ENCODE peak calls at places on chromosomes 7 and 10, in four cellular contexts. A, R, S and B are unnamed samples.

GRCh38 chr7:149689591-149689845 is 83.9 kb downstream of the ZNF467 start:
- DNase-seq in R (no peak), S (no peak), A (no peak), B (no peak)

GRCh38 chr7:93232673-93233018 is 480 bp downstream of the VPS50 start:
- DNase-seq in R (no peak), S (peak), A (no peak), B (no peak)

GRCh38 chr10:62045765-62046521 is 144.4 kb downstream of the ARID5B start:
- DNase-seq in A (no peak), S (no peak), R (no peak), B (no peak)

GRCh38 chr10:114911052-114911697 is 26.8 kb upstream of the TRUB1 start:
- DNase-seq in A (no peak), R (no peak), S (no peak), B (no peak)

GRCh38 chr7:42342381-42342780 is 105.4 kb upstream of the GLI3 start:
- DNase-seq in R (no peak), A (no peak), S (no peak), B (no peak)

GRCh38 chr7:124031919-124032318 is 948 bp downstream of the TMEM229A start:
- DNase-seq in R (no peak), A (no peak), S (no peak), B (no peak)

GRCh38 chr7:5414876-5415275 is 8.8 kb downstream of the TNRC18 start:
- DNase-seq in A (no peak), R (no peak), S (no peak), B (no peak)

GRCh38 chr7:143429770-143430698 is 13.2 kb upstream of the TAS2R60 start:
- DNase-seq in A (no peak), R (no peak), S (no peak), B (no peak)

GRCh38 chr10:130470973-130471372 is 334.8 kb downstream of the GLRX3 start:
- DNase-seq in A (no peak), R (no peak), S (no peak), B (no peak)

GRCh38 chr10:59362184-59362966 is at the start of gene FAM13C:
- DNase-seq in R (peak), A (peak), S (peak), B (peak)

GRCh38 chr10:114068054-114068707 is 24.5 kb downstream of the ADRB1 start:
- DNase-seq in A (no peak), R (no peak), S (no peak), B (no peak)

GRCh38 chr10:10642741-10643280 is 374.9 kb upstream of the CELF2 start:
- DNase-seq in R (no peak), A (no peak), S (no peak), B (no peak)

GRCh38 chr10:1954339-1954738 is 217.0 kb upstream of the ADARB2 start:
- DNase-seq in R (no peak), S (no peak), A (no peak), B (no peak)

GRCh38 chr10:75228834-75229233 is 6.9 kb downstream of the COMTD1 start:
- DNase-seq in S (no peak), A (no peak), R (no peak), B (no peak)

GRCh38 chr10:117152668-117153067 is 14.6 kb upstream of the VAX1 start:
- DNase-seq in A (no peak), S (no peak), R (no peak), B (no peak)

GRCh38 chr10:111146025-111146640 is 69.3 kb downstream of the ADRA2A start:
- DNase-seq in S (no peak), R (no peak), A (no peak), B (no peak)

GRCh38 chr7:2730846-2731770 is 43.1 kb downstream of the AMZ1 start:
- DNase-seq in S (no peak), R (no peak), A (no peak), B (no peak)

GRCh38 chr7:150390206-150390605 is 11.1 kb downstream of the ZNF775 start:
- DNase-seq in R (no peak), S (no peak), A (no peak), B (no peak)

GRCh38 chr7:45647967-45648670 is 74.0 kb downstream of the ADCY1 start:
- DNase-seq in A (no peak), S (no peak), R (no peak), B (no peak)

GRCh38 chr10:87705339-87705738 is 45.7 kb downstream of the PAPSS2 start:
- DNase-seq in S (no peak), R (no peak), A (no peak), B (no peak)

GRCh38 chr10:92655426-92655825 is 34.3 kb upstream of the HHEX start:
- DNase-seq in R (no peak), A (no peak), S (no peak), B (no peak)

GRCh38 chr10:33800545-33800944 is 466.1 kb upstream of the NRP1 start:
- DNase-seq in R (no peak), A (no peak), S (no peak), B (no peak)

GRCh38 chr10:1119027-1119426 is 62.8 kb downstream of the WDR37 start:
- DNase-seq in S (no peak), A (no peak), R (no peak), B (no peak)

GRCh38 chr10:124025638-124026336 is 67.6 kb downstream of the CHST15 start:
- DNase-seq in S (no peak), A (no peak), R (peak), B (no peak)

GRCh38 chr10:80540644-80541143 is 3.0 kb downstream of the SH2D4B start:
- DNase-seq in S (no peak), R (no peak), A (no peak), B (no peak)

GRCh38 chr7:139427788-139428187 is 55.7 kb downstream of the KLRG2 start:
- DNase-seq in R (no peak), S (no peak), A (no peak), B (no peak)

GRCh38 chr7:11228515-11228914 is 254.8 kb downstream of the PHF14 start:
- DNase-seq in S (peak), A (peak), R (no peak), B (peak)

GRCh38 chr10:105742184-105742583 is 1101.1 kb downstream of the SORCS3 start:
- DNase-seq in S (no peak), R (no peak), A (no peak), B (no peak)

GRCh38 chr7:108598153-108598552 is 28.5 kb downstream of the DNAJB9 start:
- DNase-seq in A (no peak), S (peak), R (peak), B (peak)

GRCh38 chr7:42068554-42069280 is 168.3 kb downstream of the GLI3 start:
- DNase-seq in R (no peak), S (no peak), A (no peak), B (no peak)